ENCODE peak calls at places on chromosomes 2 and 18, in six cellular contexts. B is GM23248, M is neural progenitor cell, P is hepatocyte, D is PC-3, N is MM.1S. T is an unnamed sample.

GRCh38 chr2:242034138-242034537 is 164.6 kb downstream of the RTP5 start:
- DNase-seq in B (no peak), M (no peak), P (no peak), D (no peak), N (no peak), T (no peak)

GRCh38 chr2:24489942-24490673 is 946 bp upstream of the NCOA1 start:
- DNase-seq in B (peak; percentile 62), M (peak; percentile 56), P (peak; percentile 73), D (peak; percentile 77), N (peak; percentile 10), T (peak; percentile 55)

GRCh38 chr2:17539993-17540812 is at the start of gene VSNL1:
- DNase-seq in B (peak; percentile 74), M (peak; percentile 98), P (peak; percentile 94), D (no peak), N (peak; percentile 17), T (peak; percentile 96)

GRCh38 chr18:5646739-5647138 is 102.9 kb upstream of the EPB41L3 start:
- DNase-seq in B (peak; percentile 10), M (no peak), P (no peak), D (no peak), N (no peak), T (no peak)

GRCh38 chr2:58042486-58042970 is 4.1 kb upstream of the VRK2 start:
- DNase-seq in B (peak; percentile 75), M (no peak), P (peak; percentile 80), D (peak; percentile 97), N (peak; percentile 75), T (no peak)

GRCh38 chr2:142175917-142176316 is 45.1 kb upstream of the LRP1B start:
- DNase-seq in B (no peak), M (no peak), P (peak; percentile 13), D (no peak), N (no peak), T (no peak)

GRCh38 chr18:51522338-51522737 is 324.9 kb upstream of the MEX3C start:
- DNase-seq in B (no peak), M (no peak), P (no peak), D (no peak), N (no peak), T (peak; percentile 38)

GRCh38 chr2:46268196-46268595 is 29.0 kb upstream of the EPAS1 start:
- DNase-seq in B (no peak), M (no peak), P (no peak), D (no peak), N (peak; percentile 57), T (no peak)

GRCh38 chr2:10400568-10400977 is 47.6 kb downstream of the ODC1 start:
- DNase-seq in B (no peak), M (no peak), P (no peak), D (peak; percentile 59), N (no peak), T (no peak)

GRCh38 chr18:1394966-1395365 is 490.3 kb downstream of the ADCYAP1 start:
- DNase-seq in B (no peak), M (no peak), P (no peak), D (no peak), N (no peak), T (no peak)

GRCh38 chr18:57915848-57916596 is 112.9 kb upstream of the ATP8B1 start:
- DNase-seq in B (no peak), M (peak; percentile 43), P (no peak), D (no peak), N (no peak), T (no peak)

GRCh38 chr18:68017385-68017784 is 500.9 kb upstream of the DSEL start:
- DNase-seq in B (no peak), M (no peak), P (no peak), D (no peak), N (no peak), T (peak; percentile 7)

GRCh38 chr2:169184074-169184473 is 114.7 kb downstream of the DHRS9 start:
- DNase-seq in B (no peak), M (no peak), P (no peak), D (peak; percentile 74), N (no peak), T (no peak)

GRCh38 chr2:228367356-228367755 is 185.9 kb upstream of the SPHKAP start:
- DNase-seq in B (no peak), M (no peak), P (no peak), D (no peak), N (no peak), T (no peak)

GRCh38 chr2:179694963-179695362 is 166.4 kb downstream of the ZNF385B start:
- DNase-seq in B (no peak), M (no peak), P (no peak), D (no peak), N (no peak), T (no peak)

GRCh38 chr2:10668402-10669012 is 21.3 kb downstream of the NOL10 start:
- DNase-seq in B (peak; percentile 67), M (peak; percentile 73), P (peak; percentile 83), D (peak; percentile 87), N (peak; percentile 71), T (peak; percentile 82)

GRCh38 chr2:96503637-96504243 is 1.4 kb downstream of the NEURL3 start:
- DNase-seq in B (no peak), M (no peak), P (no peak), D (no peak), N (no peak), T (no peak)

GRCh38 chr2:232008907-232009638 is 47.6 kb downstream of the DIS3L2 start:
- DNase-seq in B (peak; percentile 27), M (no peak), P (no peak), D (no peak), N (no peak), T (peak; percentile 46)

GRCh38 chr2:20611077-20611843 is 39.6 kb downstream of the HS1BP3 start:
- DNase-seq in B (no peak), M (no peak), P (peak; percentile 69), D (no peak), N (no peak), T (peak; percentile 48)

GRCh38 chr2:70983506-70984227 is 5.2 kb downstream of the ANKRD53 start:
- DNase-seq in B (no peak), M (no peak), P (no peak), D (no peak), N (no peak), T (no peak)

GRCh38 chr18:50051288-50051687 is 143.7 kb downstream of the MYO5B start:
- DNase-seq in B (peak; percentile 5), M (peak; percentile 43), P (peak; percentile 33), D (peak; percentile 36), N (no peak), T (peak; percentile 49)

GRCh38 chr2:200453853-200454524 is 55.9 kb downstream of the KCTD18 start:
- DNase-seq in B (no peak), M (no peak), P (no peak), D (no peak), N (no peak), T (peak; percentile 24)

DNA sequence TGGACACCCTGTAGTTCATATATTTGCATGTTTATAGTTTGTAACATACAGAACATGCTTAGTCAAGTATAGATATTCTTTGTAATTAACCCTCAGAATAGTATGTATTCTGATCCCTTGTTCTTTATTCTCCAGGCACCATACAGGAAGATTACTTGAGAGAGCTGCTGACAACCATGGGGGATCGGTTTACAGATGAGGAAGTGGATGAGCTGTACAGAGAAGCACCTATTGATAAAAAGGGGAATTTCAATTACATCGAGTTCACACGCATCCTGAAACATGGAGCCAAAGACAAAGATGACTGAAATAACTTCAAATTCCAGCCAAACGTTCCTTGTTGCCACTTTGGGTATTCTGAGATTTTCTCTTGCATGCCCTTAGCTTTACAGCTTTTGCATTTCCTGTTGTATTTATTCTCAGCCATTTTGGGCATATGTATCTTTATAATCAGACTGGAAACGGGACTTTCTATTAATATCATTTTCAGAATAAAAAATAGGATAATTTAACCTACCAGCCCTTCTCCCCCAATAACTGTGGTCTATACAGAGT is 6.2 kb upstream of the MYL12B start:
- DNase-seq in B (no peak), M (no peak), P (no peak), D (no peak), N (no peak), T (no peak)
- TF ChIP-seq EZH2phosphoT487 in B (no peak), M (no peak), P (no peak), D (no peak), N (no peak), T (no peak)

DNA sequence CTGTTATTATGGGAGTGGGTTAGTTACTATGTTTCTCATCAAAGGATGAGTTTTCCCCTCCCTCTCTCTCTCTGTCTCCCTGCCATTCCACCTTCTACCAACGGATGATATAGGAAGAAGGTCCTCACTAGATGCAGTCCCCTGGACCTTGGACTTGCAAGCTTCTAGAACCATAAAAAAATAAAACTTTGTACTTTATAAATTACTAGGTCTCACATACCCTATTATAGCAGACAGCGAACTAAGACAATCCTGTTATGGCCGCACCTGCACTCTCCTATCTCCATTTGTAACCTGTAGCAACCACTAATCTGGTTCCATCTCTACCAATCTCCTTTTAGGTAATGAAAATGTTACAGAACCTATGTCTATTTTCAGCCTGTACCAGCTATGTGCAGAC is 564.9 kb downstream of the CNTNAP5 start:
- DNase-seq in B (no peak), M (no peak), P (peak; percentile 21), D (no peak), N (no peak), T (no peak)
- TF ChIP-seq EZH2phosphoT487 in B (no peak), M (no peak), P (no peak), D (no peak), N (no peak), T (no peak)

DNA sequence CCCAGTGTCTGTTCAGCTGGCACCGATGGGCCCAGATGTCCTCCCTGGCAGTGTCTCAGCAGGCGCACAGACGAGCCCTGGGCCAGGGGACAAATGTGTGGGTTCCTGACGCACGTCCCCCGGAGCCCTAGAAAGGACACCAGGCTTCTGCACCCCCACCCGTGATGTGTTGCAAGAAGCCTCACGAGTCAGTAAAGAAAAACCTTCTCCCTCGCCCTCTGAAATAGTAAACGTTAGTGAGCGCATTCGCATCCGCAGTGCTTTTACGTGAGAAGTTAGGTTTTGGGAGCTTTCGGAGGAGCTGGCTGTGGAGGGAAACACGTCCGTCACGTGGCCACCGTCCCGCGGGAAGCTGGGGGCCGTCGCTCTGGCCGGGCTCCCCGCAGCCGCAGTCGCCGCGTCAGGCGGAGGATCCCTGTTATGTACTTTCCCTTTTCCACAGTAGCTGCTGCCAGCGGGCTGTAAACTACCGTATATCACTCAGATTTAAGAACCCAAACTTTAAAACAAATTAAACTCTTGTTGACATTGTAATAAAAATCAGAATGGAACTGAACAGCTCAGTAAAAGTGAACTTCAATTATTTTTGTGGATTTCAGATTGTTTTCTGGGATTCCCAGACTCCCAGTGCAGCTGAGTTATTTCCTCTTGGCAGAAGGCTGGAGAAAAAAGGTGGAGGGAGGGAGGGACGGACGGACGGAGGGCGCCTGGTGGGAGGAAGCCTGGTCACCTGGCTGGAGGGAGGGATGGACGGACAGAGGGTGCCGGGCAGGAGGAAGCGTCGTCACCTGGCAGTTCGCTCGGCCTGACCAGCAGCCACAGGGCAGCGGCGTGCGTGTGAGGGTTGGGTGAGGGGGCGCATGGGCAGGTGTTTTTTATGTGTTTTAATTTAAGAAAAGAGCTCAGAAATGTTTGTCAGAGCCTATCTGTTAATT is 112.1 kb downstream of the NFATC1 start:
- DNase-seq in B (peak; percentile 88), M (no peak), P (peak; percentile 59), D (peak; percentile 26), N (no peak), T (no peak)
- TF ChIP-seq EZH2phosphoT487 in B (no peak), M (no peak), P (peak; percentile 98), D (no peak), N (no peak), T (no peak)

DNA sequence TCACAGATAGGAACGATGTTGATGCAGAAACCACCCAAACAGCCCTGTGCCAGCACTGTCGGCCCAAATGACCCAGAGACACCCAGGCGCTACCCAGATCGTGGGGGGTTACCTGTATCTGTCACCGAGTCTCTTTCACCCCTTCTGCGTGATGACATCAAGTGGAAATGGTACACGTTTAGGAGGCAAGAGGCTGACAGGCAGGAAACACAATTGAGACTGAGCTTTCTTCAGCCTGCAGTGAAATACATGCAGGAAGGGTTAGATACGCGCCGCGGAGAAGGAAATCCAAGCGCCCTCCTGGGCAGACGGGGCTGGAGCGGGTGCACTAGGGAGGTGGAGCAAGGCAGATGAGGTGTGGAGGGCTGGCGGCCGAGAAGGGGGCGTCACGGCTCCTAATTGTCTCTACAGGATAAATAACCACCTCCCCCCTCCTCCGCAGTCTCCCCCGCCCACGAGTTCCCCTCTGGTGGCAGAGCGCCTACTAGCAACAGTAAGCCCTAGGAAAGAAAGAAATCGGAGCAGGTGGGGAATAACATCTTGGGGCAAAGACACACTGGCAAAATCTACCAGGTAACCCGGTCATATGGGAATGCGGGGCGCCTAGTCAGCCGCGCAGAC is at the start of gene RNF152:
- DNase-seq in B (peak; percentile 59), M (peak; percentile 81), P (peak; percentile 61), D (no peak), N (no peak), T (peak; percentile 71)
- TF ChIP-seq EZH2phosphoT487 in B (no peak), M (no peak), P (no peak), D (no peak), N (no peak), T (no peak)